ENCODE peak calls at places on chromosomes 1 and 21, in seven cellular contexts. T is SJSA1; U is heart left ventricle; I is NCI-H446; Q is amygdala; V is activated T-helper 1 cell treated with Interleukin-2 at 50 U/mL for 16 hours; F is stimulated activated CD4-positive, alpha-beta T cell treated with anti-CD3 and anti-CD28 coated beads, Interleukin-2, amount 100 ng/mL, for 48 hours. G is an unnamed sample.

GRCh38 chr21:45528981-45529784 is 13.1 kb downstream of the SLC19A1 start:
- DNase-seq in F (no peak), I (no peak), V (no peak), Q (no peak), T (no peak), U (peak), G (no peak)

GRCh38 chr21:32207096-32207716 is 71.6 kb downstream of the MIS18A start:
- DNase-seq in I (no peak), F (no peak), U (no peak), V (no peak), Q (no peak), T (no peak), G (no peak)

GRCh38 chr1:204493145-204493881 is 1.3 kb downstream of the PIK3C2B start:
- DNase-seq in U (peak), F (no peak), V (no peak), T (no peak), Q (no peak), I (peak), G (peak)

GRCh38 chr1:39261712-39262221 is 57.3 kb downstream of the MACF1 start:
- DNase-seq in F (no peak), U (no peak), I (no peak), Q (no peak), V (no peak), T (no peak), G (peak)

GRCh38 chr1:154682252-154682651 is 74.3 kb upstream of the ADAR start:
- DNase-seq in V (no peak), U (no peak), T (no peak), F (no peak), Q (no peak), I (no peak), G (no peak)

GRCh38 chr1:213679153-213679552 is 308.6 kb upstream of the PROX1 start:
- DNase-seq in F (no peak), I (no peak), U (no peak), Q (no peak), T (no peak), V (no peak), G (no peak)

GRCh38 chr1:52593495-52593894 is 8.7 kb upstream of the GPX7 start:
- DNase-seq in V (no peak), Q (no peak), T (no peak), U (no peak), F (no peak), I (no peak), G (no peak)

GRCh38 chr1:53703174-53703573 is 35.8 kb downstream of the GLIS1 start:
- DNase-seq in F (no peak), U (no peak), Q (no peak), I (no peak), V (no peak), T (no peak), G (no peak)

G was measured in EH.